ENCODE peak calls at places on chromosome 20, in ten cellular contexts. N, J, Y, U, H, R, O, B, I and L are unnamed samples.

GRCh38 chr20:23043376-23043775 is 6.1 kb downstream of the THBD start:
- DNase-seq in J (no peak), N (no peak), I (peak), H (no peak), U (no peak), Y (no peak), O (no peak), B (no peak), R (no peak), L (no peak)

GRCh38 chr20:49290608-49291191 is 12.8 kb upstream of the ZNFX1 start:
- DNase-seq in N (no peak), R (no peak), U (no peak), J (no peak), Y (no peak), H (no peak), O (no peak), B (no peak), I (no peak), L (no peak)

GRCh38 chr20:48818481-48818987 is 9.3 kb downstream of the PREX1 start:
- DNase-seq in U (no peak), I (no peak), O (no peak), H (peak), R (no peak), Y (no peak), N (no peak), J (no peak), B (no peak), L (no peak)

GRCh38 chr20:2599265-2600060 is 53.0 kb upstream of the NOP56 start:
- DNase-seq in J (no peak), Y (no peak), R (no peak), O (no peak), U (no peak), N (no peak), H (no peak), I (no peak), B (no peak), L (no peak)

GRCh38 chr20:33689973-33690372 is 3.8 kb upstream of the E2F1 start:
- DNase-seq in H (no peak), U (no peak), O (no peak), Y (peak), B (peak), J (peak), I (no peak), N (peak), R (peak), L (no peak)

GRCh38 chr20:469746-470490 is 7.6 kb upstream of the TBC1D20 start:
- DNase-seq in N (no peak), U (no peak), H (no peak), B (no peak), J (no peak), Y (no peak), I (no peak), R (no peak), O (no peak), L (no peak)

GRCh38 chr20:1370548-1371110 is 22.2 kb downstream of the FKBP1A start:
- DNase-seq in N (no peak), B (peak), I (no peak), J (no peak), U (no peak), H (no peak), Y (no peak), R (no peak), O (no peak), L (no peak)

GRCh38 chr20:38081575-38081974 is 48.0 kb downstream of the RPRD1B start:
- DNase-seq in J (no peak), Y (no peak), R (no peak), O (no peak), U (no peak), H (no peak), I (no peak), B (no peak), N (no peak), L (no peak)

GRCh38 chr20:36234771-36235320 is 1.4 kb upstream of the AAR2 start:
- DNase-seq in H (no peak), O (no peak), N (no peak), B (no peak), Y (no peak), U (no peak), J (no peak), I (no peak), R (no peak), L (no peak)

GRCh38 chr20:8190043-8190880 is 58.2 kb downstream of the PLCB1 start:
- DNase-seq in O (no peak), R (peak), J (no peak), U (no peak), Y (no peak), H (no peak), N (no peak), B (no peak), I (no peak), L (no peak)

GRCh38 chr20:54499111-54499510 is 23.7 kb downstream of the DOK5 start:
- DNase-seq in Y (no peak), R (no peak), N (no peak), U (no peak), J (no peak), I (no peak), H (no peak), B (no peak), O (no peak), L (no peak)
- TF ChIP-seq POLR2A in Y (no peak), R (no peak), N (no peak), U (no peak), J (no peak), I (no peak), H (no peak), B (no peak), O (no peak), L (no peak)

DNA sequence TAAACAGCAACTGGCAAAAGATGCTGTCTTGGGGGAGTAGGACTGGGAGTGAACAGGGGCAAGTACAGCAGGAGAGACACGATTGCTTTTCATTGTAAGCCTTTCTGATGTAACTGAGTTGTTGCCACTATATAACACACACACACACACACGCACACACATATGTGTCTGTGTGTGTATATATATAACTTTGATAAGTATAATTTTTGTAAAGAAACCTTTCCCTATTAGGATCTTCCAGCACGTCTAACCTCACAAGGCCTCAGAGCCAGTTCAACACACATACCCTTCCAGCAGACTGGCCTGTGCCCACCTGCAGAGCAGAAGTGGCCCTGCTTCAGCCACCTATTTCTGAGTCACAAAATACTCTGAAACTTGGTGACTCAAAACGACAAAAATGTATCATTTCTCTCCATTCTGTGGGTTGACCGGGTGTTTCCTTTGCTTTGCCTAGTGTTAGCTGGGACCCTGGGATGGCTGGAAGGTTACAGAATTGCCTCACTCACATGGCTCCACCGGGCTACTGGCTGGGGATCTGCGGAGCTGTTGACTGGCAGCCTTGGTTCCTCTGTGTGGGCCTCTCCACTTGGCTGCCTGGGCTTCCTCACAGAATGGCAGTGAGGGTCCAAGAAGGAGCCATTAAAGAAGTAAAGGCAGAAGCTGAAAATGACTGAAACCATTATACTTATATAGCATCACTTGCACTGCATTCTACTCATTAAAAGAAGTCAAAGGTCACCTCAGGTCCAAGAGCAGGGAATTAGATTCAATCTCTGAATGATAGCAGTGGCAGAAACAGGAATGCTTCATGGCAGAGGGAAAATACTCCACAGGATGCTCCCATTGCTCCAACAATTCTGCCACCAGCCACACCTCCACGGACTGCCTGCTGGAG is 126.4 kb downstream of the BANF2 start:
- DNase-seq in Y (no peak), I (no peak), N (no peak), O (no peak), R (peak), U (no peak), J (no peak), B (peak), H (no peak), L (no peak)
- H3K4me3 ChIP-seq in Y (no peak), I (no peak), N (no peak), O (no peak), R (no peak), U (no peak), J (no peak), B (no peak), H (no peak), L (no peak)

DNA sequence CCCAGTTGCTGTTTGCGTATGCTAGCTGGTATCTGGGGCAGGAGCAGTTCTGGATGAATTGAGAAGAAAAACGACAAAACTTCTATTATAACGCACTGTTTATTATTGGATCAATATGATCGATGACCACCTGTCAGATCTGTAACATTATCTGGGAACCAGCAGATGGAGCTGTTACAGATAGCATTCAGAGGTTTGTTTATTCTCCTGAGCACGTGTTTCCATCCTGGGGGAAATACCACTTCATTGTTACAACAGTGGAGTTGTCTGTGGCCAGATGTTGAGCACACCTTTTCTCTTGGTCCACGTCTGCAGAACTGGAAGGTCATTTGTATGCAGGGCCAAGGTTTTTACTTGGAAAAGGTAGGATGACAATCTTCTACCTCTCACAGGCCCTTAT is 16.0 kb upstream of the NKX2-2 start:
- DNase-seq in U (no peak), N (no peak), R (peak), H (no peak), Y (no peak), J (no peak), I (no peak), O (no peak), B (no peak), L (no peak)
- TF ChIP-seq CTCF in U (no peak), N (peak), R (peak), H (no peak), Y (no peak), J (peak), I (no peak), O (no peak), B (no peak), L (no peak)

GRCh38 chr20:4134861-4135379 is 119.6 kb upstream of the RNF24 start:
- DNase-seq in B (no peak), N (no peak), J (no peak), Y (no peak), I (peak), R (no peak), U (no peak), H (no peak), O (no peak), L (no peak)

GRCh38 chr20:4136967-4137334 is 121.6 kb upstream of the RNF24 start:
- DNase-seq in J (no peak), R (no peak), Y (no peak), I (no peak), O (no peak), U (no peak), H (no peak), N (no peak), B (no peak), L (no peak)

GRCh38 chr20:4135385-4136077 is 120.2 kb upstream of the RNF24 start:
- DNase-seq in H (no peak), Y (peak), I (peak), U (no peak), B (peak), J (peak), O (no peak), N (peak), R (peak), L (no peak)

GRCh38 chr20:4138056-4138455 is 122.7 kb upstream of the RNF24 start:
- DNase-seq in O (no peak), I (no peak), J (no peak), U (no peak), Y (no peak), R (peak), B (no peak), H (no peak), N (no peak), L (no peak)

GRCh38 chr20:4136078-4136966 is 121.0 kb upstream of the RNF24 start:
- DNase-seq in R (peak), I (no peak), B (peak), J (no peak), H (no peak), Y (no peak), N (no peak), O (no peak), U (no peak), L (no peak)
- TF ChIP-seq POLR2A in R (no peak), I (no peak), B (no peak), J (no peak), H (no peak), Y (no peak), N (no peak), O (no peak), U (no peak), L (no peak)

DNA sequence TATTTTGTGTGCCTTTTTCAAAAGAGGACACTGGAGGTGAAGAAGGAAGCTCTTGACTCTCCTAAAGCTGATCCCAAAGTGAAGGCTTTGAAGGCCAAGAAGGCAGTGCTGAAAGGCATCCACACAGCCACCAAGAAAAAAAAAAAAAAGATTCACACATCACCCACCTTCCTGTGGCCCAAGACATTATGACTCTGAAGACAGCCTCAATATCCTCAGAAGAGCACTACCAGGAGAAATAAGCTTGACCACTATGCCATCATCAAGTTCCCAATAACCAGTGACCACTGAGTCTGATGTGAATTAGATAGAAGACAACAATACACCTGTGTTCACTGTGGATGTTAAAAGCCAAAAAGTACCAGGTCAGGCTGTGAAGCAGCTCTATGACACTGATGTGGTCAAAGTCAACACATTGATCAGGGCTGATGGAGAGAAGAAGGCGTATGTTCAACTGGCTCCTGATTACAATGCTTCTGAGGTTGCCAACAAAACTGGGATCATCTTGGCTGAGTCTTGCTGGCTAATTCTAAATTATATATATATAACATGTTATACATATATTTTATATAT is 59.4 kb downstream of the PLCG1 start:
- DNase-seq in U (no peak), N (peak), R (no peak), H (no peak), J (no peak), O (no peak), I (no peak), Y (no peak), B (no peak), L (no peak)
- H3K4me3 ChIP-seq in U (no peak), N (no peak), R (no peak), H (no peak), J (no peak), O (no peak), I (no peak), Y (no peak), B (no peak), L (no peak)